ENCODE peak calls at places on chromosome 17, in nine cellular contexts. Y is neuronal stem cell; D is left ventricle myocardium inferior; S is CD4-positive, alpha-beta memory T cell; K is psoas muscle; Z is mucosa of descending colon; P is epithelial cell of esophagus; U is adrenal gland; N is IMR-90. X is an unnamed sample.
A peak's percentile ranks its signal among the peaks of the same experiment; 100 is the strongest.

GRCh38 chr17:64448665-64449512 is at the start of gene MILR1:
- DNase-seq in Y (no peak), P (peak; percentile 38), Z (no peak), D (no peak), U (peak; percentile 47), N (peak; percentile 65), S (no peak), K (no peak), X (peak; percentile 27)

GRCh38 chr17:45687594-45687993 is 96.5 kb upstream of the CRHR1 start:
- DNase-seq in D (no peak), N (no peak), S (no peak), K (no peak), U (no peak), Y (no peak), P (no peak), Z (no peak), X (no peak)

GRCh38 chr17:17751489-17751995 is 70.3 kb downstream of the RAI1 start:
- DNase-seq in P (no peak), D (no peak), Y (no peak), U (peak; percentile 43), S (no peak), Z (no peak), N (no peak), K (no peak), X (no peak)

GRCh38 chr17:14308965-14309879 is 8.3 kb downstream of the HS3ST3B1 start:
- DNase-seq in N (peak; percentile 89), P (peak; percentile 87), S (peak; percentile 92), U (peak; percentile 95), Z (peak; percentile 88), K (peak; percentile 89), D (peak; percentile 89), Y (peak; percentile 96), X (peak; percentile 83)

GRCh38 chr17:62090021-62090824 is 25.1 kb upstream of the MED13 start:
- DNase-seq in D (no peak), S (no peak), P (no peak), N (no peak), U (no peak), Z (no peak), Y (no peak), K (no peak), X (no peak)

GRCh38 chr17:20028436-20028835 is 19.3 kb downstream of the SPECC1 start:
- DNase-seq in S (no peak), D (no peak), U (no peak), K (no peak), Z (no peak), P (peak; percentile 70), Y (no peak), N (no peak), X (peak; percentile 62)

GRCh38 chr17:81153340-81153803 is 11.9 kb upstream of the PVALEF start:
- DNase-seq in Z (no peak), S (peak; percentile 66), U (peak; percentile 23), P (peak; percentile 24), K (peak; percentile 62), Y (no peak), N (peak; percentile 49), D (no peak), X (no peak)

GRCh38 chr17:31586946-31587345 is 195.5 kb downstream of the RAB11FIP4 start:
- DNase-seq in P (no peak), N (no peak), K (no peak), D (no peak), Z (no peak), S (no peak), U (no peak), Y (no peak), X (no peak)

GRCh38 chr17:2082003-2082862 is 27.3 kb downstream of the HIC1 start:
- DNase-seq in K (peak; percentile 15), S (no peak), Y (no peak), Z (no peak), U (no peak), D (no peak), P (peak; percentile 36), N (peak; percentile 41), X (no peak)

GRCh38 chr17:39926588-39927100 is 757 bp downstream of the ORMDL3 start:
- DNase-seq in Y (peak; percentile 26), P (peak; percentile 39), D (peak; percentile 33), N (no peak), K (no peak), Z (peak; percentile 75), U (peak; percentile 40), S (peak; percentile 72), X (peak; percentile 35)

GRCh38 chr17:56150631-56151030 is 2.6 kb upstream of the ANKFN1 start:
- DNase-seq in P (no peak), U (peak; percentile 76), D (no peak), Z (no peak), S (no peak), N (no peak), Y (no peak), K (no peak), X (no peak)

GRCh38 chr17:29723283-29724047 is 100.8 kb upstream of the CORO6 start:
- DNase-seq in S (peak; percentile 23), Y (no peak), K (no peak), U (no peak), D (no peak), P (no peak), Z (no peak), N (no peak), X (no peak)

GRCh38 chr17:8063761-8064589 is 23.5 kb downstream of the ALOX12B start:
- DNase-seq in Z (peak; percentile 29), P (no peak), S (no peak), K (no peak), N (no peak), U (no peak), D (no peak), Y (no peak), X (no peak)

GRCh38 chr17:1617620-1618174 is 10.9 kb downstream of the SLC43A2 start:
- DNase-seq in P (peak; percentile 81), N (peak; percentile 77), Y (no peak), U (peak; percentile 82), D (no peak), K (no peak), S (no peak), Z (peak; percentile 86), X (peak; percentile 55)

GRCh38 chr17:65466547-65466946 is 94.9 kb downstream of the AXIN2 start:
- DNase-seq in S (no peak), K (no peak), Z (no peak), N (no peak), D (no peak), U (no peak), Y (no peak), P (no peak), X (no peak)

GRCh38 chr17:66526827-66527226 is 224.4 kb downstream of the PRKCA start:
- DNase-seq in D (no peak), Z (no peak), K (no peak), P (no peak), N (no peak), Y (no peak), S (no peak), U (no peak), X (no peak)

GRCh38 chr17:50507871-50508572 is at the start of gene MYCBPAP:
- DNase-seq in U (peak; percentile 85), P (peak; percentile 55), Z (peak; percentile 92), K (peak; percentile 90), N (peak; percentile 68), S (peak; percentile 76), Y (peak; percentile 83), D (peak; percentile 86), X (no peak)

GRCh38 chr17:63848834-63849689 is 6.6 kb upstream of the SMARCD2 start:
- DNase-seq in N (peak; percentile 80), Y (peak; percentile 61), P (peak; percentile 95), K (peak; percentile 98), U (peak; percentile 94), Z (peak; percentile 93), D (peak; percentile 93), S (peak; percentile 92), X (peak; percentile 72)

GRCh38 chr17:73203788-73204479 is 11.1 kb downstream of the COG1 start:
- DNase-seq in K (no peak), P (no peak), S (peak; percentile 20), Y (no peak), D (no peak), U (no peak), N (no peak), Z (no peak), X (no peak)

GRCh38 chr17:38672788-38673713 is 1.7 kb downstream of the EPOP start:
- DNase-seq in P (no peak), Y (no peak), N (no peak), Z (peak; percentile 30), U (no peak), K (no peak), D (no peak), S (no peak), X (no peak)
- H3K4me3 ChIP-seq in P (no peak overlapping the region), Y (peak overlapping the region; percentile 56), N (no peak overlapping the region), Z (no peak overlapping the region), U (no peak overlapping the region), K (peak overlapping the region; percentile 74), D (peak overlapping the region; percentile 76), S (no peak overlapping the region), X (peak overlapping the region; percentile 53)

GRCh38 chr17:48621410-48622387 is 4.5 kb downstream of the HOXB9 start:
- DNase-seq in U (no peak), K (no peak), Z (peak; percentile 77), S (no peak), Y (no peak), P (no peak), N (no peak), D (no peak), X (no peak)
- H3K4me3 ChIP-seq in U (no peak overlapping the region), K (no peak overlapping the region), Z (no peak overlapping the region), S (no peak overlapping the region), Y (no peak overlapping the region), P (no peak overlapping the region), N (no peak overlapping the region), D (no peak overlapping the region), X (no peak overlapping the region)

DNA sequence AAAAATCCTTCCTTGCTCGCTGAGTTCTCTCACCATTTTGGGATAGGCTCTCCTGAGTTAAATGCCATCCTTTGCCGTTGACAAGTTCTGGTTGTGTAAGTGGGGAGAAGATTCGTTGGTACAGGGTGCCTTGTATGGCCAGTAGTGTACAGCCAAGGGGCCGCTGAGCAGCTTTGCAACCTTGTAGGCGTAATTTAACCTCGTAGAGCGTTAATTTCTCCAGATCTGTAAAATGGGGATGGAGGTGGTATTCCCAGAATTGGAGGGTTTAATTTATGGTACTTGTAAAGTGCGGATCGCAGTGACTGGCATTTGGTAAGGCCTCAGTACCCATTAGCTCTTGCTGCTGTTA is 1.4 kb downstream of the ARSG start:
- DNase-seq in Y (no peak), S (no peak), Z (no peak), P (no peak), U (no peak), N (no peak), D (no peak), K (no peak), X (no peak)
- H3K4me3 ChIP-seq in Y (peak overlapping the region; percentile 71), S (peak overlapping the region; percentile 90), Z (no peak overlapping the region), P (no peak overlapping the region), U (no peak overlapping the region), N (no peak overlapping the region), D (peak overlapping the region; percentile 81), K (peak overlapping the region; percentile 92), X (no peak overlapping the region)

DNA sequence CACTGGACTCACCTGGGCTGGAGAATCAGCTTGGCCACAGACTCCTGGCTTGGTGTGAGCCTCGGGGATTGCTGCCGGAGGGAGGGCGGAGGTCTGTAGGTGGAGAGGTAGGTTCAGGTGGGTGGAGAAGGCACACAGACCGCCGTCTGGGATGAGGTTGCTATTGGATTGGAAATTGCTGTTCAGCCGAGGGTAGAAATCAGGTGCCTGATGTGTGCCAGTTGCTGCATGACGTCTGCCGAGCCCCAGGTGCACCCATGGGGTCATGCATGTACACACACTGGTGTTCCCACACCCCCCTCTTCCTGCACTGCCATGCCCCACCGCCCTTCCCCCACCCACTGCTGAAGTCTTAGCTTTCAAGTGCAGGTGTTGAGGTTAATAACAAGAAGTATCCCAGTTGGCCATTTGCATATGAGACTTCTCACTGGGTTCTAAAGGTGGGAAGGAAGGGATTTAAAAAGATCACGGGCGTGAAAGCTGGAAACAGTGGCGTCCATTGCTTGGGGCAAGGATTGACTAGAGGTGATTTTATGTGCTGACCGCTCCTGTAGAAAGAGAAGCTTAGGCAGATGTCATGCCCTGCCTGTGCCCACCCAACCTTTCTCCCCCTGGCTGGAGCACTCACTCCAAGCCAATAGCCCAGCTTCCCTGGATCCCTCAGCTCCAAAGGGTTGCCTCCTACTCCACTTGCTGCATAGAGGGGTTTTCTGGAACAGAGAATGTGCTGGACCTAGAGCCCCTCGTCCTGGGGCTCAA is 193.6 kb downstream of the CCDC182 start:
- DNase-seq in K (no peak), N (no peak), Y (no peak), P (no peak), D (no peak), U (no peak), Z (peak; percentile 51), S (peak; percentile 13), X (no peak)
- H3K4me3 ChIP-seq in K (no peak overlapping the region), N (no peak overlapping the region), Y (no peak overlapping the region), P (no peak overlapping the region), D (no peak overlapping the region), U (no peak overlapping the region), Z (no peak overlapping the region), S (no peak overlapping the region), X (no peak overlapping the region)